ENCODE peak calls at places on chromosome 6, in six cellular contexts. C is KG1; J is RWPE1; H is T-helper 9 cell; U is left ventricle myocardium superior; V is naive thymus-derived CD8-positive, alpha-beta T cell. N is an unnamed sample.

GRCh38 chr6:1391692-1392309 is 2.4 kb downstream of the FOXF2 start:
- DNase-seq in V (no peak), H (no peak), U (no peak), C (no peak), J (no peak), N (no peak)

GRCh38 chr6:160882741-160883340 is 108.7 kb upstream of the MAP3K4 start:
- DNase-seq in U (no peak), C (no peak), V (no peak), J (peak), H (no peak), N (no peak)

GRCh38 chr6:116763048-116763447 is 2.5 kb downstream of the FAM162B start:
- DNase-seq in V (no peak), C (no peak), J (no peak), U (no peak), H (no peak), N (no peak)

GRCh38 chr6:32488085-32488484 is 42.0 kb downstream of the HLA-DRB5 start:
- DNase-seq in C (no peak), J (no peak), V (no peak), H (no peak), U (no peak), N (no peak)

GRCh38 chr6:129513471-129513870 is 196.5 kb downstream of the ARHGAP18 start:
- DNase-seq in H (no peak), U (no peak), J (no peak), C (no peak), V (no peak), N (no peak)

GRCh38 chr6:152598858-152599537 is 38.2 kb downstream of the SYNE1 start:
- DNase-seq in C (no peak), V (no peak), U (no peak), H (no peak), J (no peak), N (no peak)

GRCh38 chr6:63785006-63785405 is 149.4 kb downstream of the PHF3 start:
- DNase-seq in J (no peak), H (no peak), U (no peak), V (no peak), C (no peak), N (no peak)

GRCh38 chr6:153031335-153031955 is 28.9 kb upstream of the MTRF1L start:
- DNase-seq in V (no peak), U (no peak), H (no peak), J (peak), C (no peak), N (no peak)

GRCh38 chr6:90890681-90891337 is 303.9 kb upstream of the MAP3K7 start:
- DNase-seq in V (no peak), H (no peak), U (no peak), C (no peak), J (no peak), N (no peak)

GRCh38 chr6:13368716-13369115 is 40.4 kb upstream of the TBC1D7 start:
- DNase-seq in H (no peak), U (no peak), C (no peak), V (no peak), J (peak), N (peak)

GRCh38 chr6:168165373-168165772 is 86.4 kb upstream of the FRMD1 start:
- DNase-seq in H (no peak), U (no peak), J (no peak), C (no peak), V (no peak), N (no peak)

GRCh38 chr6:50116797-50117542 is 67.2 kb upstream of the DEFB112 start:
- DNase-seq in U (no peak), J (no peak), V (no peak), H (no peak), C (no peak), N (no peak)

GRCh38 chr6:26375270-26375669 is 7.6 kb upstream of the BTN2A2 start:
- DNase-seq in C (no peak), V (no peak), H (no peak), U (no peak), J (no peak), N (no peak)

GRCh38 chr6:98039876-98040605 is 757.0 kb upstream of the MMS22L start:
- DNase-seq in J (no peak), C (no peak), U (no peak), V (no peak), H (no peak), N (no peak)

GRCh38 chr6:169168302-169168630 is 85.4 kb downstream of the THBS2 start:
- DNase-seq in J (no peak), C (no peak), U (peak), V (no peak), H (no peak), N (no peak)

GRCh38 chr6:166997768-166998255 is 1.4 kb upstream of the CEP43 start:
- DNase-seq in U (peak), C (peak), V (peak), J (peak), H (peak), N (no peak)

GRCh38 chr6:23559587-23560343 is 566.2 kb upstream of the NRSN1 start:
- DNase-seq in H (no peak), U (no peak), V (no peak), C (no peak), J (no peak), N (no peak)